ENCODE peak calls at places on chromosome 21, in eight cellular contexts. K is hypothalamus; L is RKO; Y is heart left ventricle; F is stimulated activated CD4-positive, alpha-beta T cell treated with anti-CD3 and anti-CD28 coated beads, Interleukin-4, amount 100 ng/mL, for 24 hours; E is cardiac muscle cell; S is WTC11; P is ureter. M is an unnamed sample.

GRCh38 chr21:30372139-30372770 is at the start of gene KRTAP13-2:
- DNase-seq in S (no peak), F (no peak), P (no peak), L (no peak), E (no peak), K (no peak), Y (no peak), M (no peak)

GRCh38 chr21:32114434-32115063 is 164.3 kb downstream of the MIS18A start:
- DNase-seq in K (no peak), Y (no peak), E (no peak), P (no peak), L (no peak), F (no peak), S (no peak), M (no peak)

GRCh38 chr21:33123396-33124120 is 53.6 kb downstream of the OLIG1 start:
- DNase-seq in P (no peak), K (no peak), S (no peak), E (no peak), L (no peak), Y (no peak), F (no peak), M (no peak)

GRCh38 chr21:40176732-40177131 is 309.5 kb downstream of the PCP4 start:
- DNase-seq in Y (no peak), S (no peak), P (no peak), K (no peak), L (no peak), E (no peak), F (no peak), M (no peak)

GRCh38 chr21:45381865-45382697 is 22.9 kb upstream of the COL18A1 start:
- DNase-seq in F (no peak), P (no peak), K (no peak), Y (peak; percentile 50), E (no peak), L (no peak), S (peak; percentile 6), M (no peak)

GRCh38 chr21:27570306-27570868 is 603.5 kb upstream of the ADAMTS5 start:
- DNase-seq in E (peak; percentile 95), P (peak; percentile 51), S (no peak), F (no peak), L (peak; percentile 39), Y (peak; percentile 55), K (no peak), M (no peak)

GRCh38 chr21:40173833-40174232 is 306.6 kb downstream of the PCP4 start:
- DNase-seq in E (no peak), P (no peak), Y (no peak), K (no peak), S (peak; percentile 26), L (no peak), F (no peak), M (no peak)

GRCh38 chr21:44299085-44299457 is 782 bp upstream of the PFKL start:
- DNase-seq in K (no peak), Y (no peak), L (peak; percentile 24), S (no peak), F (no peak), E (no peak), P (no peak), M (no peak)

GRCh38 chr21:16269497-16269896 is 539.7 kb downstream of the USP25 start:
- DNase-seq in K (no peak), S (no peak), P (no peak), F (no peak), L (no peak), Y (no peak), E (no peak), M (no peak)

GRCh38 chr21:27633631-27634030 is 666.7 kb upstream of the ADAMTS5 start:
- DNase-seq in Y (no peak), K (no peak), P (no peak), S (no peak), F (no peak), L (no peak), E (peak; percentile 17), M (no peak)

GRCh38 chr21:45537746-45538291 is 4.4 kb downstream of the SLC19A1 start:
- DNase-seq in Y (peak; percentile 45), S (peak; percentile 5), L (no peak), F (no peak), K (no peak), E (no peak), P (no peak), M (no peak)

GRCh38 chr21:36606983-36607325 is 92.0 kb upstream of the SIM2 start:
- DNase-seq in E (no peak), L (no peak), F (no peak), S (no peak), Y (no peak), K (no peak), P (no peak), M (no peak)